ENCODE peak calls at places on chromosomes 11 and 22, in five cellular contexts. D is amniotic stem cell, J is GM10248, R is mucosa of gallbladder, O is C1 segment of cervical spinal cord. S is an unnamed sample.

GRCh38 chr11:121578216-121579063 is 125.7 kb upstream of the SORL1-AS1 start:
- DNase-seq in J (no peak), O (no peak), D (no peak), R (no peak), S (no peak)

GRCh38 chr22:38148252-38148651 is 33.4 kb downstream of the PLA2G6 start:
- DNase-seq in D (no peak), J (no peak), R (no peak), O (no peak), S (no peak)

GRCh38 chr22:41830174-41830573 is 2.7 kb upstream of the SREBF2 start:
- DNase-seq in D (no peak), R (no peak), O (no peak), J (no peak), S (no peak)

GRCh38 chr11:15933896-15934625 is 422.3 kb downstream of the SOX6 start:
- DNase-seq in O (no peak), D (no peak), R (no peak), J (no peak), S (no peak)

GRCh38 chr11:69240332-69241074 is 53.5 kb upstream of the MYEOV start:
- DNase-seq in R (no peak), J (no peak), D (no peak), O (no peak), S (no peak)

GRCh38 chr11:63491240-63491587 is 247 bp upstream of the PLAAT5 start:
- DNase-seq in D (no peak), O (no peak), J (no peak), R (no peak), S (no peak)

GRCh38 chr11:125268611-125269010 is 104.1 kb downstream of the PKNOX2 start:
- DNase-seq in J (no peak), O (no peak), D (no peak), R (no peak), S (no peak)

GRCh38 chr11:2521681-2522630 is 77.1 kb downstream of the KCNQ1 start:
- DNase-seq in R (peak; percentile 9), D (no peak), O (no peak), J (no peak), S (no peak)